ENCODE peak calls at places on chromosomes 4 and X, in eight cellular contexts. One of them, this sample, is unnamed.

GRCh38 chrX:37468111-37468739 is 103.2 kb upstream of the LANCL3 start:
- DNase-seq in hepatocyte: peak; percentile 10
- DNase-seq in A673: no peak
- DNase-seq in left lung: no peak
- DNase-seq in PC-3: no peak
- DNase-seq in suprapubic skin: no peak
- DNase-seq in upper lobe of right lung: no peak
- DNase-seq in ovary: no peak
- DNase-seq in this sample: no peak

GRCh38 chrX:19678941-19679340 is 163.6 kb upstream of the MAP3K15 start:
- DNase-seq in hepatocyte: no peak
- DNase-seq in A673: no peak
- DNase-seq in left lung: no peak
- DNase-seq in PC-3: peak; percentile 63
- DNase-seq in suprapubic skin: no peak
- DNase-seq in upper lobe of right lung: no peak
- DNase-seq in ovary: no peak
- DNase-seq in this sample: no peak

GRCh38 chrX:133947022-133947421 is 38.4 kb downstream of the GPC3 start:
- DNase-seq in hepatocyte: no peak
- DNase-seq in A673: no peak
- DNase-seq in left lung: no peak
- DNase-seq in PC-3: no peak
- DNase-seq in suprapubic skin: no peak
- DNase-seq in upper lobe of right lung: no peak
- DNase-seq in ovary: no peak
- DNase-seq in this sample: no peak

GRCh38 chr4:95466791-95467190 is 82.0 kb downstream of the UNC5C start:
- DNase-seq in hepatocyte: no peak
- DNase-seq in A673: no peak
- DNase-seq in left lung: no peak
- DNase-seq in PC-3: peak; percentile 30
- DNase-seq in suprapubic skin: no peak
- DNase-seq in upper lobe of right lung: no peak
- DNase-seq in ovary: no peak
- DNase-seq in this sample: no peak

GRCh38 chrX:37926700-37927099 is 79.3 kb upstream of the DYNLT3 start:
- DNase-seq in hepatocyte: peak; percentile 39
- DNase-seq in A673: peak; percentile 69
- DNase-seq in left lung: no peak
- DNase-seq in PC-3: peak; percentile 69
- DNase-seq in suprapubic skin: no peak
- DNase-seq in upper lobe of right lung: no peak
- DNase-seq in ovary: no peak
- DNase-seq in this sample: peak; percentile 46

GRCh38 chr4:154329268-154329858 is 162.2 kb downstream of the DCHS2 start:
- DNase-seq in hepatocyte: peak; percentile 48
- DNase-seq in A673: peak; percentile 41
- DNase-seq in left lung: peak; percentile 34
- DNase-seq in PC-3: peak; percentile 59
- DNase-seq in suprapubic skin: no peak
- DNase-seq in upper lobe of right lung: no peak
- DNase-seq in ovary: peak; percentile 30
- DNase-seq in this sample: peak; percentile 27

GRCh38 chr4:15234101-15234500 is 193.7 kb upstream of the C1QTNF7 start:
- DNase-seq in hepatocyte: no peak
- DNase-seq in A673: peak; percentile 32
- DNase-seq in left lung: no peak
- DNase-seq in PC-3: peak; percentile 57
- DNase-seq in suprapubic skin: no peak
- DNase-seq in upper lobe of right lung: no peak
- DNase-seq in ovary: no peak
- DNase-seq in this sample: no peak

GRCh38 chr4:166318810-166319525 is 445.9 kb downstream of the TLL1 start:
- DNase-seq in hepatocyte: no peak
- DNase-seq in A673: no peak
- DNase-seq in left lung: no peak
- DNase-seq in PC-3: peak; percentile 77
- DNase-seq in suprapubic skin: no peak
- DNase-seq in upper lobe of right lung: no peak
- DNase-seq in ovary: no peak
- DNase-seq in this sample: no peak

GRCh38 chr4:46993075-46994006 is at the start of gene GABRA4:
- DNase-seq in hepatocyte: peak; percentile 26
- DNase-seq in A673: peak; percentile 22
- DNase-seq in left lung: peak; percentile 70
- DNase-seq in PC-3: no peak
- DNase-seq in suprapubic skin: no peak
- DNase-seq in upper lobe of right lung: peak; percentile 63
- DNase-seq in ovary: no peak
- DNase-seq in this sample: no peak

GRCh38 chrX:65723706-65724105 is 56.3 kb downstream of the MSN start:
- DNase-seq in hepatocyte: no peak
- DNase-seq in A673: no peak
- DNase-seq in left lung: no peak
- DNase-seq in PC-3: no peak
- DNase-seq in suprapubic skin: no peak
- DNase-seq in upper lobe of right lung: no peak
- DNase-seq in ovary: no peak
- DNase-seq in this sample: no peak

GRCh38 chr4:77201343-77201742 is 44.3 kb downstream of the CCNG2 start:
- DNase-seq in hepatocyte: no peak
- DNase-seq in A673: no peak
- DNase-seq in left lung: no peak
- DNase-seq in PC-3: peak; percentile 78
- DNase-seq in suprapubic skin: no peak
- DNase-seq in upper lobe of right lung: no peak
- DNase-seq in ovary: no peak
- DNase-seq in this sample: no peak

GRCh38 chr4:52160859-52161258 is 109.8 kb downstream of the SPATA18 start:
- DNase-seq in hepatocyte: no peak
- DNase-seq in A673: no peak
- DNase-seq in left lung: no peak
- DNase-seq in PC-3: no peak
- DNase-seq in suprapubic skin: no peak
- DNase-seq in upper lobe of right lung: no peak
- DNase-seq in ovary: no peak
- DNase-seq in this sample: no peak

GRCh38 chrX:51568586-51568985 is 50.1 kb downstream of the CENPVL3 start:
- DNase-seq in hepatocyte: no peak
- DNase-seq in A673: no peak
- DNase-seq in left lung: no peak
- DNase-seq in PC-3: peak; percentile 87
- DNase-seq in suprapubic skin: no peak
- DNase-seq in upper lobe of right lung: no peak
- DNase-seq in ovary: no peak
- DNase-seq in this sample: no peak

GRCh38 chr4:105140684-105141490 is 5.8 kb upstream of the TET2 start:
- DNase-seq in hepatocyte: peak; percentile 57
- DNase-seq in A673: peak; percentile 47
- DNase-seq in left lung: no peak
- DNase-seq in PC-3: peak; percentile 47
- DNase-seq in suprapubic skin: no peak
- DNase-seq in upper lobe of right lung: no peak
- DNase-seq in ovary: no peak
- DNase-seq in this sample: peak; percentile 56

GRCh38 chr4:148831945-148832344 is 389.7 kb upstream of the NR3C2 start:
- DNase-seq in hepatocyte: no peak
- DNase-seq in A673: peak; percentile 72
- DNase-seq in left lung: no peak
- DNase-seq in PC-3: peak; percentile 81
- DNase-seq in suprapubic skin: no peak
- DNase-seq in upper lobe of right lung: no peak
- DNase-seq in ovary: no peak
- DNase-seq in this sample: no peak

GRCh38 chr4:16659694-16660093 is 238.8 kb downstream of the LDB2 start:
- DNase-seq in hepatocyte: no peak
- DNase-seq in A673: no peak
- DNase-seq in left lung: no peak
- DNase-seq in PC-3: no peak
- DNase-seq in suprapubic skin: no peak
- DNase-seq in upper lobe of right lung: no peak
- DNase-seq in ovary: no peak
- DNase-seq in this sample: no peak

GRCh38 chrX:110316351-110317078 is 1.4 kb downstream of the AMMECR1 start:
- DNase-seq in hepatocyte: no peak
- DNase-seq in A673: peak; percentile 6
- DNase-seq in left lung: no peak
- DNase-seq in PC-3: no peak
- DNase-seq in suprapubic skin: no peak
- DNase-seq in upper lobe of right lung: no peak
- DNase-seq in ovary: no peak
- DNase-seq in this sample: peak; percentile 23

GRCh38 chr4:38858097-38858420 is 1.4 kb upstream of the TLR6 start:
- DNase-seq in hepatocyte: no peak
- DNase-seq in A673: no peak
- DNase-seq in left lung: no peak
- DNase-seq in PC-3: no peak
- DNase-seq in suprapubic skin: no peak
- DNase-seq in upper lobe of right lung: no peak
- DNase-seq in ovary: no peak
- DNase-seq in this sample: no peak

GRCh38 chr4:38855466-38855865 is 1.2 kb downstream of the TLR6 start:
- DNase-seq in hepatocyte: no peak
- DNase-seq in A673: no peak
- DNase-seq in left lung: no peak
- DNase-seq in PC-3: no peak
- DNase-seq in suprapubic skin: no peak
- DNase-seq in upper lobe of right lung: no peak
- DNase-seq in ovary: no peak
- DNase-seq in this sample: no peak

GRCh38 chr4:38856524-38857337 is at the start of gene TLR6:
- DNase-seq in hepatocyte: peak; percentile 84
- DNase-seq in A673: peak; percentile 65
- DNase-seq in left lung: no peak
- DNase-seq in PC-3: peak; percentile 87
- DNase-seq in suprapubic skin: no peak
- DNase-seq in upper lobe of right lung: no peak
- DNase-seq in ovary: no peak
- DNase-seq in this sample: peak; percentile 75

GRCh38 chr4:38857354-38858096 is 908 bp upstream of the TLR6 start:
- DNase-seq in hepatocyte: peak; percentile 46
- DNase-seq in A673: peak; percentile 67
- DNase-seq in left lung: no peak
- DNase-seq in PC-3: peak; percentile 84
- DNase-seq in suprapubic skin: no peak
- DNase-seq in upper lobe of right lung: no peak
- DNase-seq in ovary: no peak
- DNase-seq in this sample: no peak

DNA sequence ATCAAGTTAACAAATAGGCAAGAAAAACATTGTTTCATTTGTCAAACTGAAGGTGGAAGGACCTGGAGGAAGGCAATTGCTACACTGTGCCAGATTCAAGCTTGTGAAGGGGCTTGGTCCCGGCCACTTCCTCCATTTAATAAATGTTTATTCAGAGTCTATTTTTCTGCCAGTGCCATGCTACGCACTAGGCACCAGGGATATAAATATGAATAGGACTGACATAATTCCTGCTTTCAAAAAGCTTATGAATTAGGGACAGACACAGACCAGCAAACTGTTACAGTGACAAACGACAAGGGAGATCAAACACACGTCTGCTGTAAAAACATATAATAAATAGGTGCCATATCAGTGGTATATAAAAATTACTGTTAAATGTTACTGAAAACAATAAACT is 571 bp downstream of the TLR6 start:
- DNase-seq in hepatocyte: no peak
- DNase-seq in A673: no peak
- DNase-seq in left lung: no peak
- DNase-seq in PC-3: no peak
- DNase-seq in suprapubic skin: no peak
- DNase-seq in upper lobe of right lung: no peak
- DNase-seq in ovary: no peak
- DNase-seq in this sample: no peak
- H3K4me1 ChIP-seq in hepatocyte: no peaks in the 10 kb centered on the region
- H3K4me1 ChIP-seq in A673: peaks cover 7% of the 10 kb centered on the region
- H3K4me1 ChIP-seq in left lung: peaks cover 51% of the 10 kb centered on the region
- H3K4me1 ChIP-seq in PC-3: peaks cover 15% of the 10 kb centered on the region
- H3K4me1 ChIP-seq in suprapubic skin: peaks cover 17% of the 10 kb centered on the region
- H3K4me1 ChIP-seq in upper lobe of right lung: no peaks in the 10 kb centered on the region
- H3K4me1 ChIP-seq in ovary: no peaks in the 10 kb centered on the region
- H3K4me1 ChIP-seq in this sample: peaks cover 15% of the 10 kb centered on the region

DNA sequence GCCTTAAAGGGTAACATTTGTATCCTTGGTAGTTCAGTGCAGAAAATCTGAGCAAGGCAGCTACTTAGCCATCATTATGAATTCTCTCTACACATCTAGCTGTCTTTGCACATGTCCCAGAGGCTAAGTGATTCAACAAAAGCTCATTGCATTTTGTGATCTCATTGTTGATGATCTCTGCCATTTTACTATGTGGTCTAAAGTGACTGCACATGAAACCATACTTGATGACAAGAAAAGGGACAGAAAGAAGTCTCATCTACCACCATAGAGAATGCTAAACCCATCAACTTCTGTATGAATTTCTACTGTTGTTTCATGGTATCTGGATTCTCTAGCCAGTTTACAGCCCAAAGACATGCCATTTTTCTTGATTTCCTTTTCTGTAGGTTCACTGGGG is 5.9 kb upstream of the PGK1 start:
- DNase-seq in hepatocyte: no peak
- DNase-seq in A673: no peak
- DNase-seq in left lung: no peak
- DNase-seq in PC-3: no peak
- DNase-seq in suprapubic skin: no peak
- DNase-seq in upper lobe of right lung: no peak
- DNase-seq in ovary: no peak
- DNase-seq in this sample: no peak
- H3K27me3 ChIP-seq in hepatocyte: no peaks in the 10 kb centered on the region
- H3K27me3 ChIP-seq in A673: no peaks in the 10 kb centered on the region
- H3K27me3 ChIP-seq in left lung: no peaks in the 10 kb centered on the region
- H3K27me3 ChIP-seq in PC-3: no peaks in the 10 kb centered on the region
- H3K27me3 ChIP-seq in suprapubic skin: no peaks in the 10 kb centered on the region
- H3K27me3 ChIP-seq in upper lobe of right lung: no peaks in the 10 kb centered on the region
- H3K27me3 ChIP-seq in ovary: no peaks in the 10 kb centered on the region
- H3K27me3 ChIP-seq in this sample: no peaks in the 10 kb centered on the region

GRCh38 chr4:98659741-98660507 is 1.5 kb upstream of the TSPAN5 start:
- DNase-seq in hepatocyte: peak; percentile 61
- DNase-seq in A673: peak; percentile 40
- DNase-seq in left lung: no peak
- DNase-seq in PC-3: peak; percentile 76
- DNase-seq in suprapubic skin: no peak
- DNase-seq in upper lobe of right lung: no peak
- DNase-seq in ovary: no peak
- DNase-seq in this sample: no peak
- H3K27ac ChIP-seq in hepatocyte: peak overlapping the region; percentile 74
- H3K27ac ChIP-seq in A673: no peak overlapping the region
- H3K27ac ChIP-seq in left lung: peak overlapping the region; percentile 87
- H3K27ac ChIP-seq in PC-3: peak overlapping the region; percentile 52
- H3K27ac ChIP-seq in suprapubic skin: peak overlapping the region; percentile 71
- H3K27ac ChIP-seq in upper lobe of right lung: no peak overlapping the region
- H3K27ac ChIP-seq in ovary: no peak overlapping the region
- H3K27ac ChIP-seq in this sample: no peak overlapping the region

DNA sequence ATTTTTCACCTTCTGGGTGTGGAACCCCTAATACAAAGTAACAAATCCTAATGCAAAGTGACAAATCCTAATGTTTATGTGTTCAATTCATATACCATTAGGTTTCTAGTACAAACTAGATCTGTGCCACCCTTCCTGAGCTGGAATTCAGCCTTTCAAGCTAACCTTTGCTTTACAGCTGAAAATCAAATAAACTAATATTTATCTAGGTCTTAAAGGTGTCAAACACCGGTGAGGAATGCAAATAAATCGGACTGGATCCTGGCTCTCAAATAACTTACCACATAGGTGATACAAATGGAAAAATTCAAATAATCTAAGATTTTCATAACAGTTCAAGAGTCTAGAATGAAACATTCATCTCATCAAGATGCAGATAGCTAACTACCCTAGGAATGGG is 11.6 kb downstream of the IRF2 start:
- DNase-seq in hepatocyte: peak; percentile 29
- DNase-seq in A673: no peak
- DNase-seq in left lung: no peak
- DNase-seq in PC-3: no peak
- DNase-seq in suprapubic skin: no peak
- DNase-seq in upper lobe of right lung: no peak
- DNase-seq in ovary: no peak
- DNase-seq in this sample: no peak
- H3K4me1 ChIP-seq in hepatocyte: peaks cover 8% of the 10 kb centered on the region
- H3K4me1 ChIP-seq in A673: peaks cover 20% of the 10 kb centered on the region
- H3K4me1 ChIP-seq in left lung: peaks cover 58% of the 10 kb centered on the region
- H3K4me1 ChIP-seq in PC-3: no peaks in the 10 kb centered on the region
- H3K4me1 ChIP-seq in suprapubic skin: peaks cover 20% of the 10 kb centered on the region
- H3K4me1 ChIP-seq in upper lobe of right lung: peaks cover 24% of the 10 kb centered on the region
- H3K4me1 ChIP-seq in ovary: peaks cover 12% of the 10 kb centered on the region
- H3K4me1 ChIP-seq in this sample: no peaks in the 10 kb centered on the region